ENCODE peak calls at places on chromosome 15, in five cellular contexts. Y, N, Z, W and P are unnamed samples. For H3K36me3 and H3K4me1, the result is how much of the 10 kb centered on the place peaks cover.

GRCh38 chr15:66982250-66982649 is 83.2 kb upstream of the SMAD3 start:
- DNase-seq in Z (no peak), W (no peak), N (no peak), Y (no peak), P (no peak)

GRCh38 chr15:75661041-75661778 is 13.5 kb downstream of the SNX33 start:
- DNase-seq in Y (peak), W (peak), Z (no peak), N (no peak), P (peak)

GRCh38 chr15:74212494-74212893 is 9.9 kb upstream of the STRA6 start:
- DNase-seq in Y (no peak), W (no peak), N (no peak), Z (no peak), P (no peak)

GRCh38 chr15:95017950-95018349 is 786.6 kb downstream of the MCTP2 start:
- DNase-seq in W (no peak), Y (no peak), Z (no peak), N (no peak), P (peak)

GRCh38 chr15:60424006-60424405 is 26.2 kb upstream of the ANXA2 start:
- DNase-seq in W (no peak), Z (no peak), N (no peak), Y (no peak), P (no peak)

GRCh38 chr15:25545017-25545416 is 106.2 kb upstream of the UBE3A start:
- DNase-seq in N (no peak), Z (no peak), Y (no peak), W (no peak), P (no peak)

GRCh38 chr15:75620776-75621536 is 4.6 kb downstream of the SNUPN start:
- DNase-seq in W (peak), Z (no peak), Y (peak), N (no peak), P (peak)

GRCh38 chr15:39714251-39714650 is 68.4 kb downstream of the FSIP1 start:
- DNase-seq in N (no peak), Z (no peak), Y (no peak), W (no peak), P (no peak)

GRCh38 chr15:70289191-70289955 is 191.7 kb upstream of the TLE3 start:
- DNase-seq in Z (no peak), Y (no peak), N (no peak), W (peak), P (no peak)

GRCh38 chr15:68303134-68303533 is 25.6 kb downstream of the FEM1B start:
- DNase-seq in W (no peak), N (no peak), Y (no peak), Z (no peak), P (no peak)

GRCh38 chr15:52104532-52105004 is 8.0 kb downstream of the BCL2L10 start:
- DNase-seq in W (no peak), Z (no peak), Y (no peak), N (no peak), P (no peak)

GRCh38 chr15:26029146-26029545 is 166.0 kb upstream of the ATP10A start:
- DNase-seq in Y (no peak), N (no peak), Z (no peak), W (no peak), P (no peak)

GRCh38 chr15:69719527-69719926 is 266.9 kb downstream of the RPLP1 start:
- DNase-seq in N (no peak), W (no peak), Y (no peak), Z (peak), P (no peak)

GRCh38 chr15:57356636-57357035 is 19.7 kb upstream of the CGNL1 start:
- DNase-seq in N (no peak), Z (no peak), W (no peak), Y (no peak), P (no peak)

GRCh38 chr15:99440029-99440428 is 125.8 kb upstream of the MEF2A start:
- DNase-seq in N (no peak), Y (peak), W (no peak), Z (no peak), P (no peak)

GRCh38 chr15:41490355-41490754 is 3.3 kb upstream of the ITPKA start:
- DNase-seq in Z (no peak), W (no peak), Y (no peak), N (peak), P (no peak)

GRCh38 chr15:51751687-51752683 is 588 bp downstream of the TMOD2 start:
- DNase-seq in W (peak), Z (no peak), Y (no peak), N (no peak), P (peak)

GRCh38 chr15:74179101-74179841 is 5.8 kb downstream of the ISLR start:
- DNase-seq in N (no peak), Z (no peak), Y (peak), W (peak), P (peak)

GRCh38 chr15:79314811-79315210 is 3.9 kb downstream of the TMED3 start:
- DNase-seq in Y (no peak), N (no peak), Z (no peak), W (no peak), P (no peak)
- H3K36me3 ChIP-seq in Y (under half), N (under half), Z (half or more), W (under half), P (under half)

GRCh38 chr15:96344706-96345559 is 14.4 kb downstream of the NR2F2 start:
- DNase-seq in N (no peak), Z (no peak), W (peak), Y (peak), P (no peak)

GRCh38 chr15:96347181-96348111 is 16.9 kb downstream of the NR2F2 start:
- DNase-seq in N (no peak), W (peak), Z (no peak), Y (peak), P (peak)

GRCh38 chr15:96345560-96346389 is 15.3 kb downstream of the NR2F2 start:
- DNase-seq in Z (no peak), N (no peak), W (peak), Y (peak), P (peak)

GRCh38 chr15:96348112-96349027 is 17.9 kb downstream of the NR2F2 start:
- DNase-seq in N (no peak), Z (no peak), Y (no peak), W (no peak), P (no peak)

GRCh38 chr15:96346409-96346808 is 15.9 kb downstream of the NR2F2 start:
- DNase-seq in W (no peak), Y (no peak), N (no peak), Z (no peak), P (no peak)
- H3K4me1 ChIP-seq in W (under half), Y (under half), N (half or more), Z (under half), P (under half)

DNA sequence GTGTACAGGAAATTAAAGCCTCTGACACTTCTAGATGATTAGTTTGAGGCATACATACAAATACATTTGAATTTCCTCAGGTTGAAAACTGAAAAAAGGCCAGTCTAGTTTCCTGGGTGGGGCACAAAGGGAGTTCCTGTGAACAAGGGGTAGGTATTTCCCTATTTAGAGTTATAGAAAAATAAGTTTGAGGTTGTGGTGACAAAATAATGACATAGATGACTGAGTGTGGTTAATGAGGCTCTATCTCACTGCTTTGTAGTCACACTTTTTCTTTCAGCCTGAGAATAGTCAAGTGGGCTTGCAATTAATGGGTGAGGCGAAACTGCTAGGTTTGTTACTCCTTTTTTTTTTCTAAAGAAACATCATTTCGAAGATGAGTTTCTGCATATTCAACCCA is 4.3 kb downstream of the SLCO3A1 start:
- DNase-seq in Y (no peak), N (no peak), Z (peak), W (no peak), P (no peak)
- H3K4me3 ChIP-seq in Y (no peak), N (no peak), Z (peak), W (no peak), P (no peak)

GRCh38 chr15:48415036-48415886 is 84.0 kb downstream of the DUT start:
- DNase-seq in Y (no peak), Z (no peak), N (peak), W (no peak), P (no peak)

GRCh38 chr15:48418343-48418742 is 87.1 kb downstream of the DUT start:
- DNase-seq in Z (no peak), W (no peak), Y (no peak), N (no peak), P (no peak)

GRCh38 chr15:48413304-48413703 is 82.1 kb downstream of the DUT start:
- DNase-seq in W (no peak), Z (no peak), Y (no peak), N (no peak), P (no peak)

GRCh38 chr15:48414015-48414414 is 82.8 kb downstream of the DUT start:
- DNase-seq in W (no peak), Y (no peak), N (no peak), Z (no peak), P (no peak)

DNA sequence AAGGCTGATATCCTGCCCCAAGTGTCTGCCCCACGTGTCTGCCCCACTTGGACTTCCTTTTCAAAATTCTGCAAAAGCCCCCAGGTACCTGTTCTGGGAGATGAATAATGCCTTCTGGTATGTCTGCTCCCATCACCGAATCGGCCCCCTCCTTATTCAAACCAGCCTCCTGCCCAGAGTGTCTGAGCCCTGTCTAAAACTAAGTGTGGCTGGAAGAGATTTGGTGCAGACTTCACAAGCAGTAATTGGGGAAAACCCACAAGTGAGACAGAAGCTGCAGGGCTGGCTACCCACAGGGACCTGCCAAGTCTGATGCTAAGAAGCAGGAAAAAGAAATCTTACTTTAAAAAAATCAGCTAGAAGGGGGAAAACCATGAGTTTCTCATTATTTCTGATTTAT is 85.1 kb downstream of the DUT start:
- DNase-seq in W (no peak), N (no peak), Y (no peak), Z (no peak), P (no peak)
- H3K36me3 ChIP-seq in W (under half), N (under half), Y (under half), Z (under half), P (half or more)